ENCODE peak calls at places on chromosomes 4 and X, in eight cellular contexts. M, W, O, F, X, R, C and U are unnamed samples.

GRCh38 chrX:19739683-19740082 is 147.7 kb downstream of the SH3KBP1 start:
- DNase-seq in M (peak), W (peak), O (peak), F (peak), X (peak), R (peak), C (peak), U (peak)

GRCh38 chr4:136489101-136489500 is 1043.2 kb downstream of the PCDH18 start:
- DNase-seq in M (no peak), W (no peak), O (no peak), F (no peak), X (no peak), R (no peak), C (no peak), U (no peak)

GRCh38 chrX:41912922-41913321 is 10.4 kb downstream of the CASK start:
- DNase-seq in M (no peak), W (no peak), O (no peak), F (no peak), X (no peak), R (no peak), C (no peak), U (no peak)

GRCh38 chr4:143026459-143027170 is 158.1 kb upstream of the USP38 start:
- DNase-seq in M (no peak), W (no peak), O (no peak), F (no peak), X (no peak), R (no peak), C (no peak), U (no peak)

GRCh38 chrX:121831601-121832000 is 784.2 kb downstream of the GLUD2 start:
- DNase-seq in M (no peak), W (no peak), O (no peak), F (peak), X (no peak), R (no peak), C (no peak), U (no peak)

GRCh38 chr4:112813790-112814189 is 176.8 kb downstream of the LARP7 start:
- DNase-seq in M (peak), W (no peak), O (peak), F (peak), X (peak), R (no peak), C (no peak), U (no peak)

GRCh38 chrX:308821-309520 is 9.6 kb downstream of the GTPBP6 start:
- DNase-seq in M (no peak), W (no peak), O (no peak), F (no peak), X (no peak), R (no peak), C (peak), U (no peak)

GRCh38 chr4:93775551-93775950 is 53.0 kb upstream of the ATOH1 start:
- DNase-seq in M (no peak), W (no peak), O (no peak), F (no peak), X (no peak), R (no peak), C (no peak), U (no peak)

GRCh38 chrX:17814557-17814956 is 46.5 kb downstream of the RAI2 start:
- DNase-seq in M (no peak), W (no peak), O (no peak), F (peak), X (no peak), R (no peak), C (no peak), U (no peak)

GRCh38 chrX:38347136-38347535 is 5.3 kb upstream of the OTC start:
- DNase-seq in M (no peak), W (no peak), O (no peak), F (peak), X (no peak), R (no peak), C (no peak), U (peak)

GRCh38 chrX:16839852-16840460 is 30.2 kb downstream of the RBBP7 start:
- DNase-seq in M (no peak), W (no peak), O (peak), F (peak), X (no peak), R (no peak), C (no peak), U (no peak)

GRCh38 chrX:154411981-154412340 is 622 bp downstream of the TAFAZZIN start:
- DNase-seq in M (no peak), W (peak), O (peak), F (peak), X (peak), R (peak), C (peak), U (peak)

GRCh38 chrX:38694394-38694793 is 106.9 kb upstream of the MID1IP1 start:
- DNase-seq in M (no peak), W (no peak), O (no peak), F (no peak), X (no peak), R (no peak), C (no peak), U (no peak)

GRCh38 chr4:10893417-10893816 is 208.8 kb upstream of the CLNK start:
- DNase-seq in M (no peak), W (no peak), O (peak), F (no peak), X (peak), R (no peak), C (no peak), U (peak)

GRCh38 chrX:103276581-103277002 is at the start of gene TCEAL5:
- DNase-seq in M (no peak), W (no peak), O (no peak), F (no peak), X (peak), R (no peak), C (no peak), U (no peak)

GRCh38 chr4:74874785-74875367 is 58.0 kb upstream of the PARM1 start:
- DNase-seq in M (peak), W (peak), O (peak), F (peak), X (peak), R (peak), C (no peak), U (peak)

GRCh38 chr4:123784626-123785025 is 388.0 kb downstream of the SPRY1 start:
- DNase-seq in M (no peak), W (no peak), O (no peak), F (no peak), X (no peak), R (no peak), C (no peak), U (no peak)